ENCODE peak calls at places on chromosomes 3 and 15, in nine cellular contexts. K is GM12865; X is iPS-NIHi11; G is M059J; V is Kasumi-1; C is neural crest cell; T is central memory CD8-positive, alpha-beta T cell; S is dorsolateral prefrontal cortex; P is COR-L47. W is an unnamed sample.

GRCh38 chr3:61452536-61452991 is 108.8 kb upstream of the PTPRG start:
- DNase-seq in K (no peak), X (no peak), G (peak), V (no peak), C (no peak), T (no peak), S (no peak), P (no peak), W (no peak)

GRCh38 chr15:42157981-42158765 is 1.7 kb upstream of the PLA2G4F start:
- DNase-seq in K (no peak), X (no peak), G (peak), V (no peak), C (no peak), T (no peak), S (no peak), P (no peak), W (no peak)

GRCh38 chr15:61796056-61796455 is 264.2 kb downstream of the VPS13C start:
- DNase-seq in K (no peak), X (no peak), G (no peak), V (no peak), C (no peak), T (no peak), S (no peak), P (no peak), W (no peak)

GRCh38 chr3:196501316-196502064 is 2.1 kb downstream of the RNF168 start:
- DNase-seq in K (no peak), X (no peak), G (peak), V (peak), C (no peak), T (no peak), S (no peak), P (no peak), W (peak)

GRCh38 chr3:24156466-24156865 is 211.4 kb downstream of the NR1D2 start:
- DNase-seq in K (no peak), X (no peak), G (peak), V (no peak), C (no peak), T (no peak), S (no peak), P (no peak), W (no peak)

GRCh38 chr15:90085565-90085964 is 16.7 kb downstream of the IDH2 start:
- DNase-seq in K (no peak), X (no peak), G (no peak), V (no peak), C (no peak), T (no peak), S (no peak), P (no peak), W (no peak)

GRCh38 chr3:169189486-169189885 is 474.0 kb downstream of the MECOM start:
- DNase-seq in K (no peak), X (no peak), G (no peak), V (no peak), C (no peak), T (no peak), S (no peak), P (no peak), W (no peak)

GRCh38 chr15:59437473-59437776 is 561 bp upstream of the FAM81A start:
- DNase-seq in K (no peak), X (peak), G (no peak), V (no peak), C (no peak), T (no peak), S (no peak), P (no peak), W (peak)

GRCh38 chr3:113501597-113501996 is 13.4 kb downstream of the SPICE1 start:
- DNase-seq in K (no peak), X (no peak), G (no peak), V (no peak), C (no peak), T (no peak), S (no peak), P (no peak), W (no peak)

GRCh38 chr3:71499477-71499876 is 84.1 kb downstream of the FOXP1 start:
- DNase-seq in K (no peak), X (no peak), G (no peak), V (no peak), C (no peak), T (no peak), S (no peak), P (no peak), W (no peak)

GRCh38 chr3:73766599-73767378 is 142.0 kb upstream of the PDZRN3 start:
- DNase-seq in K (no peak), X (no peak), G (peak), V (peak), C (no peak), T (no peak), S (no peak), P (no peak), W (no peak)

GRCh38 chr3:117131259-117131658 is 421.7 kb downstream of the TUSC7 start:
- DNase-seq in K (no peak), X (no peak), G (no peak), V (no peak), C (no peak), T (no peak), S (no peak), P (no peak), W (no peak)

GRCh38 chr3:99484871-99485270 is 153.5 kb upstream of the COL8A1 start:
- DNase-seq in K (no peak), X (no peak), G (peak), V (peak), C (no peak), T (no peak), S (no peak), P (no peak), W (no peak)

GRCh38 chr3:98612996-98613517 is 19.6 kb upstream of the CPOX start:
- DNase-seq in K (peak), X (no peak), G (peak), V (no peak), C (no peak), T (no peak), S (no peak), P (no peak), W (no peak)

GRCh38 chr3:179301645-179302044 is 21.2 kb upstream of the ZNF639 start:
- DNase-seq in K (no peak), X (no peak), G (no peak), V (no peak), C (no peak), T (no peak), S (no peak), P (no peak), W (no peak)

GRCh38 chr3:34363871-34364270 is 565.4 kb downstream of the PDCD6IP start:
- DNase-seq in K (no peak), X (no peak), G (no peak), V (no peak), C (no peak), T (no peak), S (no peak), P (no peak), W (no peak)

GRCh38 chr15:76359152-76359551 is 22.6 kb downstream of the ISL2 start:
- DNase-seq in K (no peak), X (no peak), G (no peak), V (no peak), C (no peak), T (no peak), S (no peak), P (peak), W (no peak)

GRCh38 chr3:10772230-10773161 is 43.5 kb upstream of the SLC6A11 start:
- DNase-seq in K (peak), X (peak), G (no peak), V (peak), C (no peak), T (no peak), S (no peak), P (no peak), W (peak)

GRCh38 chr15:69559440-69560215 is 107.0 kb downstream of the RPLP1 start:
- DNase-seq in K (no peak), X (no peak), G (peak), V (no peak), C (no peak), T (no peak), S (no peak), P (no peak), W (no peak)

GRCh38 chr3:124456506-124456905 is 273.7 kb upstream of the UMPS start:
- DNase-seq in K (no peak), X (no peak), G (no peak), V (no peak), C (no peak), T (no peak), S (no peak), P (no peak), W (no peak)

GRCh38 chr3:69294014-69294771 is 91.7 kb downstream of the FRMD4B start:
- DNase-seq in K (peak), X (no peak), G (peak), V (no peak), C (no peak), T (no peak), S (no peak), P (no peak), W (peak)

GRCh38 chr3:14988988-14989394 is 41.6 kb downstream of the NR2C2 start:
- DNase-seq in K (peak), X (peak), G (no peak), V (peak), C (no peak), T (no peak), S (no peak), P (no peak), W (no peak)

GRCh38 chr3:159787191-159787590 is 201.4 kb upstream of the IL12A start:
- DNase-seq in K (no peak), X (no peak), G (peak), V (no peak), C (no peak), T (no peak), S (no peak), P (no peak), W (peak)

W was measured in NCI-H2171 treated with DMSO at 0.1 percent for 48 hours.